ENCODE peak calls at places on chromosomes 3 and 15, in six cellular contexts. S, C, Z, L, I and W are unnamed samples.

GRCh38 chr3:192005989-192006388 is 545.0 kb downstream of the PYDC2 start:
- DNase-seq in S (no peak), C (no peak), Z (no peak), L (no peak), I (no peak), W (no peak)

GRCh38 chr3:88132894-88133293 is 16.9 kb upstream of the C3orf38 start:
- DNase-seq in S (no peak), C (no peak), Z (no peak), L (no peak), I (no peak), W (no peak)

GRCh38 chr15:41892621-41893421 is 1.0 kb downstream of the SPTBN5 start:
- DNase-seq in S (no peak), C (peak; percentile 39), Z (peak; percentile 81), L (no peak), I (peak; percentile 19), W (no peak)

GRCh38 chr3:95750097-95750496 is 1064.3 kb upstream of the EPHA6 start:
- DNase-seq in S (no peak), C (no peak), Z (no peak), L (no peak), I (no peak), W (no peak)

GRCh38 chr3:131551761-131552160 is 49.0 kb upstream of the MRPL3 start:
- DNase-seq in S (no peak), C (no peak), Z (no peak), L (no peak), I (no peak), W (no peak)

GRCh38 chr3:42080452-42080872 is 10.7 kb upstream of the TRAK1 start:
- DNase-seq in S (peak; percentile 95), C (peak; percentile 44), Z (peak; percentile 56), L (no peak), I (no peak), W (no peak)

GRCh38 chr3:45333549-45333948 is 54.8 kb upstream of the LARS2 start:
- DNase-seq in S (no peak), C (no peak), Z (no peak), L (no peak), I (no peak), W (no peak)

GRCh38 chr3:108150200-108150599 is 59.4 kb upstream of the CD47 start:
- DNase-seq in S (no peak), C (no peak), Z (no peak), L (no peak), I (no peak), W (no peak)

GRCh38 chr15:78343431-78343830 is 3.3 kb downstream of the CRABP1 start:
- DNase-seq in S (no peak), C (no peak), Z (no peak), L (no peak), I (no peak), W (no peak)

GRCh38 chr15:67741313-67741712 is 84.0 kb upstream of the SKOR1 start:
- DNase-seq in S (no peak), C (no peak), Z (no peak), L (no peak), I (no peak), W (no peak)

GRCh38 chr3:188720215-188720614 is 451.6 kb upstream of the TPRG1 start:
- DNase-seq in S (no peak), C (no peak), Z (no peak), L (no peak), I (no peak), W (no peak)